ENCODE peak calls at places on chromosome 21, in nine cellular contexts. Y, B, V, C, O, E, R, L and U are unnamed samples.

GRCh38 chr21:36732761-36733160 is 33.8 kb downstream of the SIM2 start:
- DNase-seq in R (no peak), C (no peak), E (no peak), O (no peak), V (no peak), L (no peak), B (no peak), Y (no peak), U (no peak)

GRCh38 chr21:42468511-42469131 is 27.4 kb downstream of the RSPH1 start:
- DNase-seq in V (no peak), Y (no peak), L (no peak), E (no peak), B (no peak), O (no peak), C (peak), R (no peak), U (no peak)

GRCh38 chr21:41816583-41817165 is 49.8 kb upstream of the RIPK4 start:
- DNase-seq in R (peak), B (no peak), L (peak), E (peak), V (peak), Y (peak), C (peak), O (peak), U (no peak)

GRCh38 chr21:35565204-35565611 is 495.1 kb downstream of the SETD4 start:
- DNase-seq in V (no peak), O (peak), C (peak), E (no peak), B (no peak), Y (no peak), L (peak), R (peak), U (no peak)

GRCh38 chr21:36454079-36454478 is 25.8 kb downstream of the CLDN14 start:
- DNase-seq in V (no peak), B (no peak), R (no peak), O (no peak), Y (no peak), C (no peak), E (no peak), L (no peak), U (no peak)

GRCh38 chr21:42836767-42837301 is 42.5 kb downstream of the WDR4 start:
- DNase-seq in R (peak), E (no peak), B (no peak), L (no peak), V (no peak), C (no peak), Y (peak), O (no peak), U (no peak)

GRCh38 chr21:20443558-20444155 is 554.6 kb upstream of the NCAM2 start:
- DNase-seq in R (no peak), Y (no peak), C (no peak), E (no peak), O (no peak), V (peak), B (no peak), L (peak), U (no peak)

GRCh38 chr21:34670220-34670961 is 1.6 kb downstream of the CLIC6 start:
- DNase-seq in L (peak), B (no peak), Y (no peak), O (peak), V (peak), C (peak), E (peak), R (no peak), U (no peak)

GRCh38 chr21:33543505-33544129 is 779 bp downstream of the SON start:
- DNase-seq in L (no peak), R (peak), O (peak), V (peak), E (peak), Y (peak), C (no peak), B (no peak), U (no peak)

GRCh38 chr21:38984982-38985422 is 179.3 kb downstream of the ETS2 start:
- DNase-seq in E (no peak), Y (peak), V (no peak), R (no peak), C (peak), B (no peak), O (no peak), L (no peak), U (peak)

GRCh38 chr21:42520628-42521253 is 7.1 kb downstream of the SLC37A1 start:
- DNase-seq in R (no peak), V (peak), O (no peak), Y (no peak), L (no peak), B (no peak), E (peak), C (no peak), U (no peak)

GRCh38 chr21:21712761-21713558 is 714.8 kb downstream of the NCAM2 start:
- DNase-seq in Y (no peak), E (no peak), V (no peak), B (no peak), L (no peak), R (no peak), O (no peak), C (no peak), U (no peak)

GRCh38 chr21:34189506-34189905 is 116.1 kb downstream of the MRPS6 start:
- DNase-seq in B (no peak), O (no peak), C (no peak), Y (no peak), L (no peak), E (no peak), R (peak), V (no peak), U (no peak)

GRCh38 chr21:8989261-8989882 is 1532.0 kb upstream of the TPTE start:
- DNase-seq in E (no peak), B (no peak), C (no peak), V (no peak), O (no peak), Y (no peak), L (no peak), R (no peak), U (no peak)

GRCh38 chr21:36526104-36526503 is 46.2 kb upstream of the CLDN14 start:
- DNase-seq in L (no peak), Y (no peak), C (no peak), R (no peak), V (no peak), B (no peak), O (no peak), E (no peak), U (no peak)

GRCh38 chr21:37435120-37435519 is 68.5 kb downstream of the DYRK1A start:
- DNase-seq in R (peak), C (peak), B (no peak), Y (peak), V (peak), E (peak), O (peak), L (peak), U (peak)

GRCh38 chr21:41503331-41503730 is 4.6 kb downstream of the TMPRSS2 start:
- DNase-seq in V (no peak), R (no peak), Y (no peak), L (no peak), E (no peak), O (no peak), C (no peak), B (no peak), U (no peak)

GRCh38 chr21:41171210-41171609 is 3.2 kb downstream of the BACE2 start:
- DNase-seq in E (no peak), V (no peak), Y (no peak), O (peak), R (peak), B (no peak), C (peak), L (no peak), U (no peak)

GRCh38 chr21:39052718-39053117 is 130.5 kb downstream of the PSMG1 start:
- DNase-seq in E (no peak), L (no peak), Y (no peak), V (no peak), C (no peak), B (no peak), R (no peak), O (no peak), U (no peak)

GRCh38 chr21:26041441-26042180 is 129.0 kb downstream of the APP start:
- DNase-seq in L (no peak), E (no peak), R (no peak), B (no peak), V (no peak), C (peak), O (no peak), Y (no peak), U (no peak)

GRCh38 chr21:41425954-41426655 is at the start of gene MX1:
- DNase-seq in C (peak), R (peak), V (peak), B (no peak), L (peak), Y (peak), E (peak), O (peak), U (peak)

GRCh38 chr21:32844653-32845443 is 73.3 kb upstream of the PAXBP1 start:
- DNase-seq in Y (no peak), E (no peak), L (peak), O (no peak), R (no peak), V (no peak), C (peak), B (no peak), U (no peak)

DNA sequence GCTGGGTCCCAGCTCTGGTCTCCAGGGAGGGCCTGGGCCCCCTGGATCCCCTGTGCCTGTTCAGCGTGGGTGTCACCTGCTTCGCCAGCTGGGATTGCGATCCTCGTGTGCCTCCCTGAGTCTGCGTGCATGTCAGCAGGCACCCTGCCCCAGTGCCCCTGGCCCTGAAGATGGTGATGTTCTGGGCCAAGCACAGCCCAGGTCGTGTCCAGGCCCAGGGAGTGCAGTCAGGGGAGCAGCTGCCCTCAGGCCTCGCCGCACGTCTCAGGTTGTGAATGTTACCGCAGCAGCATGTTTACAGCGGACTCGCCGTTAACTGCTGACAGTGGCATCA is 63.9 kb upstream of the DIP2A start:
- DNase-seq in B (no peak), C (no peak), L (no peak), Y (no peak), E (no peak), R (no peak), O (peak), V (no peak), U (no peak)
- TF ChIP-seq CTCF in B (no peak), C (no peak), L (no peak), Y (no peak), E (no peak), R (no peak), O (peak), V (no peak), U (no peak)

GRCh38 chr21:45280178-45280821 is 7.4 kb downstream of the POFUT2 start:
- DNase-seq in B (no peak), Y (no peak), L (no peak), V (no peak), O (no peak), E (peak), R (no peak), C (no peak), U (no peak)
- TF ChIP-seq CTCF in B (no peak), Y (no peak), L (no peak), V (no peak), O (no peak), E (no peak), R (no peak), C (no peak), U (no peak)

DNA sequence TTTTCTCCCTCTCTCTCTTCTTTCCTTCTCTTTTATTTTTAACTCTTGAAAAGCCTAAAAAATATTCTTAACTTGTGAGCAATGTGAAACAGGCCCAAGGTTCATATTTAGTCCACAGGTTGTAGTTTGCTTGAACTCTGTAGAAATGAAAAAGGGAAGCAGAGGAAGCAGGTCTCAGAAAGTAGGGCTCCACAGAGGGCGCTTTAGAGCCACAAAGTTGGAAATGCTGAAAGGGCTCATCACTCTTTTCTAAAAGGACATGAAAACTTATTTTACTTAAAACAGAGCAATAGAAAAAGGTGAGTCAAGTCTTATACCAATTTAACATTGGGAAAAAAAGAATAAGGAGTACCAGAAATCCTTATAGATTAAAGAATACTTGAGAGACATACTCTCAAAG is 247.0 kb downstream of the USP25 start:
- DNase-seq in R (no peak), C (no peak), O (no peak), B (no peak), V (peak), L (peak), E (no peak), Y (no peak), U (no peak)
- TF ChIP-seq CTCF in R (no peak), C (no peak), O (no peak), B (no peak), V (no peak), L (peak), E (peak), Y (peak), U (peak)

DNA sequence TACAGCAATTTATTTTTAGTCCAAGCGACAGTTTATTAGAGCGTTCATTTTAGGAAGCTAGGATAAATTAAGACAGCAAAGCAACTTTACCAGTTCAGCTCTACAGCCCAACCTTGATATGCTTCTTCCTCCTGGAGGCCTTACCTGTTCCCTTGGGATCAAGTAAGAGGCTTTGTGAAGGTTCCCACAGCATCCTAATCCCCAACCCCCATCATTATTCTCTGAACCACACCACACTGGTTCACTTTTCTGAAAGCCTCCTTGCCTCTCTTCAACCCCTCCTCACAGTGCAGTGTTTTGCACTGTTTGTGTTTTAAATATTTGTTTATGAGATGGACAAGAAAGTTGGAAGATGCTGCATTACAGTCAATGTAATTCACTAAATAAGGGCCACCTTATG is 126.3 kb upstream of the CXADR start:
- DNase-seq in V (no peak), B (no peak), C (no peak), R (no peak), O (no peak), L (no peak), E (no peak), Y (no peak), U (no peak)
- TF ChIP-seq CTCF in V (no peak), B (no peak), C (no peak), R (no peak), O (no peak), L (no peak), E (no peak), Y (no peak), U (no peak)